ENCODE peak calls at places on chromosome 16, in ten cellular contexts. S is choroid plexus epithelial cell; U is type B pancreatic cell; W is astrocyte of the cerebellum; G is progenitor cell of endocrine pancreas; L is AG09309; X is RWPE1; V is left lung; Q is neural progenitor cell; D is CD8-positive, alpha-beta T cell. B is an unnamed sample.

GRCh38 chr16:65524997-65525396 is 403.1 kb upstream of the CDH11 start:
- DNase-seq in S (peak; percentile 95), U (no peak), W (no peak), G (no peak), L (no peak), X (no peak), V (peak; percentile 37), Q (no peak), D (no peak), B (no peak)

GRCh38 chr16:67397812-67398545 is 4.7 kb upstream of the TPPP3 start:
- DNase-seq in S (no peak), U (no peak), W (no peak), G (no peak), L (no peak), X (no peak), V (no peak), Q (no peak), D (no peak), B (no peak)

GRCh38 chr16:10250137-10250850 is 68.1 kb upstream of the GRIN2A start:
- DNase-seq in S (no peak), U (no peak), W (no peak), G (no peak), L (no peak), X (no peak), V (no peak), Q (no peak), D (no peak), B (no peak)

GRCh38 chr16:56255904-56256303 is 64.6 kb downstream of the GNAO1 start:
- DNase-seq in S (no peak), U (no peak), W (no peak), G (no peak), L (no peak), X (no peak), V (no peak), Q (no peak), D (no peak), B (no peak)

GRCh38 chr16:19822534-19822933 is 62.1 kb downstream of the GPRC5B start:
- DNase-seq in S (peak; percentile 77), U (no peak), W (no peak), G (no peak), L (no peak), X (no peak), V (no peak), Q (no peak), D (no peak), B (no peak)

GRCh38 chr16:57134982-57135381 is 42.6 kb downstream of the CPNE2 start:
- DNase-seq in S (no peak), U (no peak), W (no peak), G (no peak), L (no peak), X (no peak), V (no peak), Q (no peak), D (peak; percentile 22), B (no peak)

GRCh38 chr16:79307214-79307613 is 293.3 kb downstream of the MAF start:
- DNase-seq in S (no peak), U (no peak), W (no peak), G (no peak), L (no peak), X (no peak), V (peak; percentile 85), Q (no peak), D (no peak), B (no peak)

GRCh38 chr16:3696425-3697218 is 20.7 kb downstream of the TRAP1 start:
- DNase-seq in S (peak; percentile 96), U (no peak), W (peak; percentile 31), G (no peak), L (peak; percentile 32), X (no peak), V (no peak), Q (no peak), D (no peak), B (no peak)

GRCh38 chr16:69476920-69477418 is 52.5 kb downstream of the CYB5B start:
- DNase-seq in S (peak; percentile 82), U (peak; percentile 42), W (peak; percentile 23), G (no peak), L (peak; percentile 87), X (peak; percentile 74), V (no peak), Q (no peak), D (no peak), B (peak; percentile 32)

GRCh38 chr16:56780646-56781045 is 50.7 kb downstream of the NUP93 start:
- DNase-seq in S (peak; percentile 49), U (no peak), W (no peak), G (no peak), L (no peak), X (no peak), V (no peak), Q (no peak), D (no peak), B (no peak)

GRCh38 chr16:13036600-13036999 is 135.2 kb downstream of the SHISA9 start:
- DNase-seq in S (peak; percentile 38), U (no peak), W (peak; percentile 32), G (peak; percentile 56), L (no peak), X (peak; percentile 32), V (no peak), Q (peak; percentile 90), D (no peak), B (no peak)

GRCh38 chr16:7055443-7055842 is 277.2 kb upstream of the RBFOX1 start:
- DNase-seq in S (no peak), U (no peak), W (no peak), G (no peak), L (no peak), X (no peak), V (no peak), Q (no peak), D (no peak), B (no peak)

GRCh38 chr16:53147500-53148065 is 92.8 kb downstream of the CHD9 start:
- DNase-seq in S (no peak), U (no peak), W (no peak), G (no peak), L (no peak), X (no peak), V (no peak), Q (no peak), D (no peak), B (no peak)

GRCh38 chr16:64893386-64893785 is 228.5 kb downstream of the CDH11 start:
- DNase-seq in S (no peak), U (no peak), W (no peak), G (no peak), L (no peak), X (no peak), V (no peak), Q (no peak), D (no peak), B (no peak)

DNA sequence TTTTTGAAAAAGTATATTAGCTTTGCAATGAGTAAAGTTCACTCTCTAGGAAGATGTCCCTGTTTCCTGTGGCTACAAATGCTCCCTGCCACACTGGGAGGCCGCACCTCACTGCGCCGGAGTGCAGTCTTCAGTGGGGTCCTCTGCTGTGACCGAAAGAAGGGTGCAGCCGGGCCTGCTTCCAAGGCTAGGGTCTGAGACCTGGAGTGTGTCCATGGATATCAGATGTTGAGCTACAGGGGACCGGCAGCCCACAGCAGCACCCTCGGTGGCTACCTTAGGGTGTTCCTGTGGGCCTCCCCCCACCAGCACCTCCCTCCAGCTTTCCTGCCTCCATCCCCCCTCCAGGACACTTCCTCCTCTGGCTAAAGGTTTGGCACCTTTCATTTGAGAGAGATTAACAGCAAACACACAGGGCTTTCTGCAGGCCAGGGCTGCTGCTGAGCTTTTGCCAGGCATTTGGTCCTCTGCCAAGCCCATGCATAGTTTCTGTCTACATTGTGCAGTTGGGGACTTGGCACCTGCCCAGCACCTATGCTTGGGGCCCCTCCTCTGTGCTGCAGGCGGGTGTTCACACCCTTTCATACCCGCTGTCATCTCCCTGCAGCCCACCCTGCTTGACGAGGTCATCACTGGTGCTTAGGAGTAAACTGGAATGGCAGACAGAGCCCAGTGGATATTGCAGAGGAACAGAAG is 33.8 kb upstream of the CRISPLD2 start:
- DNase-seq in S (peak; percentile 90), U (no peak), W (no peak), G (no peak), L (no peak), X (peak; percentile 25), V (no peak), Q (no peak), D (no peak), B (no peak)
- TF ChIP-seq CTCF in S (no peak), U (no peak), W (no peak), G (no peak), L (no peak), X (no peak), V (no peak), Q (no peak), D (no peak), B (no peak)

DNA sequence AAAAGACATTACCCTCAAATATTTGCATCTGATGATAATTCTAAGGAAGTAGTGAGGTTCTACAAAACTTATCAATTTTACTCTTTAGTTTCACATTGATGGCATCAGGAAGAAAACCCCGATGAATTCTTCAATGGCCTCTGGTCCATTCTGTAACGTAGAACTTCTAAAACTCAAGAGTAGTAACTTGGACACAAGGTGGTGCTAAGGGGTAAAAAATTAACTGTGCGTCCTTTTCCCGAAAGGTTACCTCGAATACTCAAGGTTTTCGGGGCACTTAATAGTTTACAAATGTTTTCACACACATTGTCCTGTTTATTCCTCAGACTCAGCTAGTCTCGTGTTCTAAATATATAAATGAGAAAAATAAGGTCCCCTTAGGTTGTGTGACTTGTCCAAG is 517.3 kb upstream of the ZFHX3 start:
- DNase-seq in S (peak; percentile 1), U (no peak), W (no peak), G (no peak), L (peak; percentile 5), X (no peak), V (no peak), Q (peak; percentile 55), D (no peak), B (no peak)
- TF ChIP-seq CTCF in S (peak; percentile 11), U (peak; percentile 58), W (peak; percentile 8), G (peak; percentile 46), L (peak; percentile 30), X (no peak), V (no peak), Q (peak; percentile 58), D (no peak), B (peak; percentile 14)

DNA sequence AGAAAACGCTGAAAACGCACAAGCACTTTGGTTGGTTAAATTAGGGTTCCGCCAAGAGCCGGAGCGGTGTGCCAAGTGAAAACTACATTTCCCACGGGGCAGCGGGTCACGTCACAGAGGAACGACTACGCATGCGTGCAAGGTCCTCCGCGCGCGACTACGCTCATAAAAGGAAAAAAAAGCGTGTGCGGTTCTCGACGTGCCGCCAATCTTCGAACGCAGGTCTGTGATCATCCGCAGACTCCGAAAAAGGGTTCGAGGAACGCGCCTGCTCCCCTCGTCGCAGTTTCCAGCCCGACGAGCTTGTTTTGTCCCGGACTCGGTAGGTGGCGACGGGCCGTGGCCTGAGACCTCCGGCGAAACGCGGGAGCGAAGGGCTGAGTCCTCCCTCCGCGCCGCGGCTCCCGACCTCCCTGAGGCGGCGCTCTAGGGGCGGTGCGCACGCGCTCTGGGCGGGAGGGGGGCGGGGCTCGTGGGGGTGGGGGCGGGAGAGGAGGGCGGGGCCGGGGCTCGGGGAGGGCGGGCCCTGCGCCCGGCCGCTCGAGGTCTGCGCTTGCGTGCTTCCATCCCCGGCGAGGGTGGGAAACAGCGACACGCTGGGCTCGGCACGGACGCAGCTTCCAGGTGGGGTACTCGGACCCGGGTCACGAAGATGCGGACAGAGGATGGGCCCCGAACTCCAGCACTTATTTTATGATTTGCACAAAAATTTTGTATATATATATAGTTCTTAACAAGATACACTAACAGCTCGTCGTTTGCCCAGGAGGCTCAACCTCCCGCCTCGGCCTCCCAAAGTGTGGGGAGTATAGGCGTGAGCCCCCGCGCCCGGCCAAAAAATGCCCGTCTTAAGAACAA is at the start of gene SGF29:
- DNase-seq in S (peak; percentile 96), U (peak; percentile 92), W (peak; percentile 84), G (peak; percentile 77), L (peak; percentile 61), X (peak; percentile 95), V (peak; percentile 93), Q (peak; percentile 97), D (peak; percentile 86), B (peak; percentile 97)
- TF ChIP-seq CTCF in S (peak; percentile 35), U (peak; percentile 33), W (peak; percentile 18), G (peak; percentile 34), L (no peak), X (peak; percentile 40), V (no peak), Q (peak; percentile 49), D (no peak), B (peak; percentile 35)

GRCh38 chr16:342455-343213 is 9.9 kb downstream of the AXIN1 start:
- DNase-seq in S (no peak), U (no peak), W (no peak), G (no peak), L (no peak), X (no peak), V (no peak), Q (peak; percentile 1), D (no peak), B (no peak)
- TF ChIP-seq CTCF in S (no peak), U (no peak), W (no peak), G (no peak), L (no peak), X (no peak), V (no peak), Q (no peak), D (no peak), B (no peak)

B was measured in osteocyte.